ENCODE peak calls at places on chromosomes 13 and 19, in six cellular contexts. One of them, this sample, is unnamed.

GRCh38 chr13:109669234-109669612 is 117.2 kb downstream of the IRS2 start:
- DNase-seq in neural progenitor cell: peak; percentile 34
- DNase-seq in SK-N-SH: no peak
- DNase-seq in PC-3: no peak
- DNase-seq in neuronal stem cell: no peak
- DNase-seq in H1: no peak
- DNase-seq in this sample: no peak

GRCh38 chr19:10112037-10112751 is 701 bp downstream of the P2RY11 start:
- DNase-seq in H1: no peak
- DNase-seq in SK-N-SH: peak; percentile 28
- DNase-seq in neural progenitor cell: no peak
- DNase-seq in PC-3: peak; percentile 22
- DNase-seq in neuronal stem cell: no peak
- DNase-seq in this sample: peak; percentile 84

GRCh38 chr19:40640744-40641143 is 39.6 kb downstream of the LTBP4 start:
- DNase-seq in H1: no peak
- DNase-seq in neuronal stem cell: no peak
- DNase-seq in neural progenitor cell: no peak
- DNase-seq in SK-N-SH: no peak
- DNase-seq in PC-3: no peak
- DNase-seq in this sample: no peak

GRCh38 chr13:114112826-114113322 is 19.5 kb downstream of the RASA3 start:
- DNase-seq in neural progenitor cell: peak; percentile 67
- DNase-seq in H1: no peak
- DNase-seq in PC-3: no peak
- DNase-seq in SK-N-SH: no peak
- DNase-seq in neuronal stem cell: no peak
- DNase-seq in this sample: peak; percentile 29

GRCh38 chr13:59674616-59675015 is 489.1 kb downstream of the DIAPH3 start:
- DNase-seq in PC-3: no peak
- DNase-seq in neural progenitor cell: no peak
- DNase-seq in neuronal stem cell: no peak
- DNase-seq in H1: no peak
- DNase-seq in SK-N-SH: no peak
- DNase-seq in this sample: no peak

GRCh38 chr13:26230703-26231102 is 8.6 kb upstream of the RNF6 start:
- DNase-seq in SK-N-SH: peak; percentile 42
- DNase-seq in neural progenitor cell: no peak
- DNase-seq in H1: no peak
- DNase-seq in neuronal stem cell: no peak
- DNase-seq in PC-3: no peak
- DNase-seq in this sample: no peak

GRCh38 chr19:54124393-54124792 is 8.8 kb downstream of the PRPF31 start:
- DNase-seq in neural progenitor cell: no peak
- DNase-seq in H1: no peak
- DNase-seq in neuronal stem cell: no peak
- DNase-seq in PC-3: no peak
- DNase-seq in SK-N-SH: no peak
- DNase-seq in this sample: no peak

GRCh38 chr19:40578442-40578908 is 1.8 kb downstream of the SHKBP1 start:
- DNase-seq in neuronal stem cell: no peak
- DNase-seq in neural progenitor cell: peak; percentile 72
- DNase-seq in PC-3: peak; percentile 23
- DNase-seq in H1: peak; percentile 75
- DNase-seq in SK-N-SH: peak; percentile 60
- DNase-seq in this sample: peak; percentile 43

GRCh38 chr19:10566658-10567410 is 1.0 kb upstream of the KRI1 start:
- DNase-seq in SK-N-SH: no peak
- DNase-seq in H1: no peak
- DNase-seq in PC-3: no peak
- DNase-seq in neuronal stem cell: no peak
- DNase-seq in neural progenitor cell: no peak
- DNase-seq in this sample: no peak

GRCh38 chr13:110304256-110304655 is 2.7 kb downstream of the COL4A1 start:
- DNase-seq in neural progenitor cell: no peak
- DNase-seq in neuronal stem cell: no peak
- DNase-seq in PC-3: no peak
- DNase-seq in H1: no peak
- DNase-seq in SK-N-SH: no peak
- DNase-seq in this sample: peak; percentile 88

GRCh38 chr13:27659466-27659865 is 37.8 kb downstream of the POLR1D start:
- DNase-seq in SK-N-SH: no peak
- DNase-seq in neural progenitor cell: no peak
- DNase-seq in H1: no peak
- DNase-seq in PC-3: no peak
- DNase-seq in neuronal stem cell: no peak
- DNase-seq in this sample: no peak

GRCh38 chr19:44905437-44906160 is at the start of gene APOE:
- DNase-seq in H1: peak; percentile 86
- DNase-seq in neural progenitor cell: peak; percentile 67
- DNase-seq in neuronal stem cell: peak; percentile 48
- DNase-seq in SK-N-SH: peak; percentile 57
- DNase-seq in PC-3: no peak
- DNase-seq in this sample: peak; percentile 76

GRCh38 chr13:40352385-40352778 is 314.1 kb downstream of the FOXO1 start:
- DNase-seq in SK-N-SH: no peak
- DNase-seq in neuronal stem cell: no peak
- DNase-seq in PC-3: no peak
- DNase-seq in neural progenitor cell: no peak
- DNase-seq in H1: no peak
- DNase-seq in this sample: no peak

GRCh38 chr19:42286349-42287016 is 15.4 kb upstream of the PRR19 start:
- DNase-seq in neural progenitor cell: no peak
- DNase-seq in H1: no peak
- DNase-seq in PC-3: no peak
- DNase-seq in neuronal stem cell: no peak
- DNase-seq in SK-N-SH: peak; percentile 54
- DNase-seq in this sample: peak; percentile 98
- H3K27ac ChIP-seq in neural progenitor cell: no peak overlapping the region
- H3K27ac ChIP-seq in H1: no peak overlapping the region
- H3K27ac ChIP-seq in PC-3: no peak overlapping the region
- H3K27ac ChIP-seq in neuronal stem cell: no peak overlapping the region
- H3K27ac ChIP-seq in SK-N-SH: no peak overlapping the region
- H3K27ac ChIP-seq in this sample: peak overlapping the region; percentile 51

DNA sequence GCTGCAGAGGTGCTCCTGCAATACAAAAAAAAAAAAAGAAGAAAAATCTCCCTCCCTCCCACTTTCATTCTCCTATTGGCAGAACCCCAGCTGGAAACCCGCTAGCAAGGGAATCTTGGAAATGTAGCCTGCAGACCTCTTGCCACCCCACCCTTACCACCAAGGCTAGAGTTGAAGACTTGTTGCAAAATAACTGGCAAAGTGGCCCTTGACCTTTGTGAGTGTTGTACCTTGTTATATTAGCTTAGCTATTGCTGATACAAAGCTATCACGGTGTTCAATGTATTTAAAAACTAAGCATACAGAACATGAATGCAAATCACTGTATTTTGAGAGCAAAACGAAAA is 57.5 kb upstream of the KCTD4 start:
- DNase-seq in SK-N-SH: no peak
- DNase-seq in H1: no peak
- DNase-seq in neuronal stem cell: no peak
- DNase-seq in neural progenitor cell: no peak
- DNase-seq in PC-3: no peak
- DNase-seq in this sample: no peak
- H3K4me2 ChIP-seq in SK-N-SH: peak overlapping the region; percentile 43
- H3K4me2 ChIP-seq in H1: no peak overlapping the region
- H3K4me2 ChIP-seq in neuronal stem cell: no peak overlapping the region
- H3K4me2 ChIP-seq in neural progenitor cell: no peak overlapping the region
- H3K4me2 ChIP-seq in PC-3: no peak overlapping the region
- H3K4me2 ChIP-seq in this sample: peak overlapping the region; percentile 1

GRCh38 chr19:19402656-19403372 is 2.7 kb upstream of the GATAD2A start:
- DNase-seq in neural progenitor cell: no peak
- DNase-seq in neuronal stem cell: no peak
- DNase-seq in PC-3: no peak
- DNase-seq in H1: no peak
- DNase-seq in SK-N-SH: no peak
- DNase-seq in this sample: no peak
- H3K27ac ChIP-seq in neural progenitor cell: no peak overlapping the region
- H3K27ac ChIP-seq in neuronal stem cell: no peak overlapping the region
- H3K27ac ChIP-seq in PC-3: peak overlapping the region; percentile 46
- H3K27ac ChIP-seq in H1: no peak overlapping the region
- H3K27ac ChIP-seq in SK-N-SH: peak overlapping the region; percentile 12
- H3K27ac ChIP-seq in this sample: peak overlapping the region; percentile 52

DNA sequence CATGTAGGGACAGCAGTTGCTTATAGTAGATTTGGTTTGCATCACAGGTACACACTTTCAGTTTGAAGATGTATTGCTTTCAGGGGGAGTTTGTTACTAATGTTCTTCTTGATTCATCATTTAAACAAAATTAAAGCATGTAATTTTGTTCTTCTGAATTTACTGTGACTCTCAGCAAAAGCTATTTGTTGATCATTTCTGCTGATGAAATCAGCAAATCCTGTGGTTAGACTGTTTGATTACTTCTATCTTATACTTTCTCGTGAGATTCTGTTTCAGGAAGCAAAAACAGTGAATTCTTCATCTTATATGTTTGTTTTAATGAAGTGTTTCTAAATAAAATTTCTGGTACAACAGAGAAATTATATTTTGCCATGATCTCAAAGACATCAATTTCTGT is 497.6 kb downstream of the GPC6 start:
- DNase-seq in SK-N-SH: no peak
- DNase-seq in neuronal stem cell: no peak
- DNase-seq in H1: no peak
- DNase-seq in neural progenitor cell: no peak
- DNase-seq in PC-3: no peak
- DNase-seq in this sample: no peak
- H3K4me2 ChIP-seq in SK-N-SH: no peak overlapping the region
- H3K4me2 ChIP-seq in neuronal stem cell: no peak overlapping the region
- H3K4me2 ChIP-seq in H1: no peak overlapping the region
- H3K4me2 ChIP-seq in neural progenitor cell: no peak overlapping the region
- H3K4me2 ChIP-seq in PC-3: no peak overlapping the region
- H3K4me2 ChIP-seq in this sample: no peak overlapping the region

GRCh38 chr19:38263696-38264485 is 482 bp upstream of the SPINT2 start:
- DNase-seq in neuronal stem cell: no peak
- DNase-seq in H1: no peak
- DNase-seq in PC-3: peak; percentile 90
- DNase-seq in SK-N-SH: peak; percentile 44
- DNase-seq in neural progenitor cell: no peak
- DNase-seq in this sample: peak; percentile 66

GRCh38 chr19:38265213-38265861 is 964 bp downstream of the SPINT2 start:
- DNase-seq in neuronal stem cell: no peak
- DNase-seq in neural progenitor cell: no peak
- DNase-seq in PC-3: peak; percentile 40
- DNase-seq in H1: no peak
- DNase-seq in SK-N-SH: no peak
- DNase-seq in this sample: peak; percentile 46

GRCh38 chr19:38264486-38265212 is at the start of gene SPINT2:
- DNase-seq in PC-3: no peak
- DNase-seq in SK-N-SH: peak; percentile 72
- DNase-seq in neuronal stem cell: peak; percentile 65
- DNase-seq in neural progenitor cell: peak; percentile 95
- DNase-seq in H1: peak; percentile 98
- DNase-seq in this sample: peak; percentile 73

GRCh38 chr19:38266070-38266469 is 1.7 kb downstream of the SPINT2 start:
- DNase-seq in SK-N-SH: no peak
- DNase-seq in neural progenitor cell: no peak
- DNase-seq in H1: no peak
- DNase-seq in neuronal stem cell: no peak
- DNase-seq in PC-3: peak; percentile 37
- DNase-seq in this sample: peak; percentile 30

GRCh38 chr19:38262585-38263268 is 1.6 kb upstream of the SPINT2 start:
- DNase-seq in H1: no peak
- DNase-seq in SK-N-SH: no peak
- DNase-seq in neuronal stem cell: no peak
- DNase-seq in PC-3: peak; percentile 44
- DNase-seq in neural progenitor cell: no peak
- DNase-seq in this sample: no peak
- H3K27ac ChIP-seq in H1: no peak overlapping the region
- H3K27ac ChIP-seq in SK-N-SH: no peak overlapping the region
- H3K27ac ChIP-seq in neuronal stem cell: no peak overlapping the region
- H3K27ac ChIP-seq in PC-3: no peak overlapping the region
- H3K27ac ChIP-seq in neural progenitor cell: no peak overlapping the region
- H3K27ac ChIP-seq in this sample: no peak overlapping the region

DNA sequence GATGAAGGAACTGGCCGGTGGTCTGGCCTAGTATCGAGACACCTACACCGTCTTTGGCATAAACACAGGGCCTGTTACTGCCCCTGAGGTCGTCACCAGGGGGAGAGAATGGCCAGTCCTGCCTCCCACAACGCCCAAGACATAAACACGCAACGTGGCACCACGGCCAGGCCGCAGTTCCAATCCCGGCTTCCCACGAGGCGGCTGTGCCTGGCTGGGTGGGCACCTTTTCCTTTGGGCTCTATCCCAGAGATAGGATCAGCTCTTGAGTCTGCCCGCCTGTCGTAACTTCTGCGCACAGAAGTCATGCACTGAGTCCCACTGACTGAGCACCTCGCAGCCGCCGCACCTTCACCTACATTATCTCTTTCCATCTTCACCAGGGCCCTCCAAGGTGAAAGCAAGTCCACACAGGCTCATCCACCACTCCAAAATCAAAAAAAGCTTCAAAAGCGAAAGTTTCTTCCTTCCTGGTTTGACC is 1.1 kb downstream of the MIER2 start:
- DNase-seq in neuronal stem cell: no peak
- DNase-seq in neural progenitor cell: no peak
- DNase-seq in PC-3: no peak
- DNase-seq in SK-N-SH: peak; percentile 28
- DNase-seq in H1: no peak
- DNase-seq in this sample: peak; percentile 93
- H3K4me2 ChIP-seq in neuronal stem cell: peak overlapping the region; percentile 71
- H3K4me2 ChIP-seq in neural progenitor cell: peak overlapping the region; percentile 85
- H3K4me2 ChIP-seq in PC-3: peak overlapping the region; percentile 97
- H3K4me2 ChIP-seq in SK-N-SH: peak overlapping the region; percentile 95
- H3K4me2 ChIP-seq in H1: peak overlapping the region; percentile 83
- H3K4me2 ChIP-seq in this sample: peak overlapping the region; percentile 91

GRCh38 chr19:8412783-8413592 is at the start of gene MARCHF2:
- DNase-seq in neural progenitor cell: peak; percentile 99
- DNase-seq in neuronal stem cell: peak; percentile 96
- DNase-seq in SK-N-SH: peak; percentile 99
- DNase-seq in H1: peak; percentile 96
- DNase-seq in PC-3: peak; percentile 99
- DNase-seq in this sample: peak; percentile 100
- H3K27ac ChIP-seq in neural progenitor cell: no peak within 1 kb of the TSS
- H3K27ac ChIP-seq in neuronal stem cell: no peak within 1 kb of the TSS
- H3K27ac ChIP-seq in SK-N-SH: peak within 1 kb of the TSS; percentile 26
- H3K27ac ChIP-seq in H1: no peak within 1 kb of the TSS
- H3K27ac ChIP-seq in PC-3: no peak within 1 kb of the TSS
- H3K27ac ChIP-seq in this sample: no peak within 1 kb of the TSS

DNA sequence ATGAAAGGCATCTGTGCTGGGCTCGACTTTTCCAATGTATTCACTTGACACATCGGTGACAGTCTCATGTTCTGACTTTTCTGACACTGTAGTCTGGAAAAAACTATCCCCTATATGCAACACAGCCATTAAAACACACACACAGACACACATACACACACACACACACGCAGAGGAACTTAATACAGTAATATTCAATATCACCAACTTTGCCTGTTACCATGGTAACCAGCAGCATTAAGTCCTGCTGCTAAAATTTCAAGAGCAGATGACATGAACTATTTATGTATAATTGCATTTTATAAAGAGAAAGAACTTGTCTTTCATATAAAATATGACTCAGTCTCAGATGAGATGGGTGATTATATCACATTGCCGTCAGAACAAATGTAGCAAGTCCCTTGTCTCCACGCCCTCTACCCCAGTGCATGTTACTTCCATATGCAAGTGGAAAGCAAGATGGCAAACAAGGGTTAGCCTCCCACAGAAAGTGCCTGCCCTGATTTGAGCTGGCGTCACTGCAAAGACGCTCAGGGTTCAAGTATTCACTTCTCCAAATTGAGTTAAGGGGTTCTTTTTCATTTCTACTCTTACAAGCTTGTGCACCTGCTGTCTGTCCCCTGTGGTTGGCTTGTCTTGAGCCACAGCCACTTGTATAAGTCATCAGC is 576.9 kb downstream of the UQCRFS1 start:
- DNase-seq in PC-3: no peak
- DNase-seq in H1: no peak
- DNase-seq in SK-N-SH: no peak
- DNase-seq in neural progenitor cell: no peak
- DNase-seq in neuronal stem cell: no peak
- DNase-seq in this sample: no peak
- H3K4me2 ChIP-seq in PC-3: no peak overlapping the region
- H3K4me2 ChIP-seq in H1: no peak overlapping the region
- H3K4me2 ChIP-seq in SK-N-SH: no peak overlapping the region
- H3K4me2 ChIP-seq in neural progenitor cell: no peak overlapping the region
- H3K4me2 ChIP-seq in neuronal stem cell: no peak overlapping the region
- H3K4me2 ChIP-seq in this sample: no peak overlapping the region